ENCODE peak calls at places on chromosomes 13 and 19, in five cellular contexts. F is effector CD4-positive, alpha-beta T cell; H is T follicular helper cell; B is neuronal stem cell; Q is glomerular endothelial cell. K is an unnamed sample.

GRCh38 chr13:79782541-79783216 is 301.7 kb downstream of the NDFIP2 start:
- DNase-seq in F (no peak), H (no peak), B (peak), Q (no peak), K (peak)

GRCh38 chr13:19587635-19588300 is 26.4 kb upstream of the TPTE2 start:
- DNase-seq in F (no peak), H (no peak), B (no peak), Q (peak), K (peak)

GRCh38 chr19:46913852-46914430 is 53.1 kb downstream of the ARHGAP35 start:
- DNase-seq in F (no peak), H (no peak), B (no peak), Q (no peak), K (no peak)

GRCh38 chr13:94765814-94766213 is 53.5 kb upstream of the SOX21 start:
- DNase-seq in F (no peak), H (no peak), B (no peak), Q (no peak), K (no peak)

GRCh38 chr13:27022571-27023311 is 148.9 kb downstream of the USP12 start:
- DNase-seq in F (no peak), H (no peak), B (no peak), Q (no peak), K (peak)

GRCh38 chr13:19650742-19651141 is 17.3 kb downstream of the MPHOSPH8 start:
- DNase-seq in F (no peak), H (no peak), B (no peak), Q (no peak), K (no peak)

GRCh38 chr13:113393226-113393571 is 29.3 kb upstream of the GRTP1 start:
- DNase-seq in F (no peak), H (no peak), B (no peak), Q (no peak), K (no peak)

GRCh38 chr19:737591-738093 is 13.3 kb upstream of the MISP start:
- DNase-seq in F (peak), H (peak), B (no peak), Q (no peak), K (peak)

K was measured in NCI-H1092 treated with DMSO at 0.1 percent for 48 hours.